ENCODE peak calls at places on chromosomes 7 and 10, in four cellular contexts. M is BJ, U is A549, X is heart left ventricle. Z is an unnamed sample.

GRCh38 chr10:86770412-86770960 is 14.1 kb downstream of the BMPR1A start:
- DNase-seq in M (no peak), U (no peak), X (no peak), Z (no peak)

GRCh38 chr10:22219308-22219707 is 1.5 kb upstream of the EBLN1 start:
- DNase-seq in M (no peak), U (no peak), X (no peak), Z (no peak)

GRCh38 chr7:66682350-66683093 is 53.8 kb downstream of the KCTD7 start:
- DNase-seq in M (no peak), U (no peak), X (no peak), Z (peak)

GRCh38 chr7:152382244-152382643 is 53.6 kb downstream of the KMT2C start:
- DNase-seq in M (no peak), U (no peak), X (no peak), Z (no peak)

GRCh38 chr7:41467596-41467995 is 235.3 kb downstream of the INHBA start:
- DNase-seq in M (no peak), U (no peak), X (no peak), Z (no peak)

GRCh38 chr10:16116404-16117304 is 256.3 kb upstream of the MINDY3 start:
- DNase-seq in M (no peak), U (peak), X (no peak), Z (no peak)

GRCh38 chr10:29925771-29926345 is 133.5 kb downstream of the JCAD start:
- DNase-seq in M (no peak), U (no peak), X (no peak), Z (no peak)

GRCh38 chr10:98272690-98273453 is 4.9 kb upstream of the LOXL4 start:
- DNase-seq in M (no peak), U (no peak), X (no peak), Z (no peak)

GRCh38 chr7:128835790-128836641 is 5.8 kb downstream of the FLNC start:
- DNase-seq in M (no peak), U (no peak), X (peak), Z (no peak)

GRCh38 chr10:5589963-5590511 is 65.3 kb downstream of the CALML3 start:
- DNase-seq in M (no peak), U (peak), X (no peak), Z (no peak)

GRCh38 chr7:55171157-55171556 is 152.3 kb downstream of the EGFR start:
- DNase-seq in M (no peak), U (no peak), X (no peak), Z (no peak)

GRCh38 chr7:80622531-80622930 is 15.9 kb upstream of the CD36 start:
- DNase-seq in M (peak), U (no peak), X (no peak), Z (no peak)

GRCh38 chr7:25894002-25894901 is 257.7 kb upstream of the NFE2L3 start:
- DNase-seq in M (no peak), U (peak), X (no peak), Z (peak)

GRCh38 chr10:111986079-111986478 is 197.5 kb downstream of the GPAM start:
- DNase-seq in M (no peak), U (no peak), X (no peak), Z (no peak)

GRCh38 chr10:12194752-12195271 is 879 bp downstream of the NUDT5 start:
- DNase-seq in M (no peak), U (peak), X (peak), Z (peak)

GRCh38 chr10:35027567-35027966 is 62.6 kb downstream of the CUL2 start:
- DNase-seq in M (peak), U (no peak), X (no peak), Z (no peak)

GRCh38 chr10:67629461-67629971 is 66.5 kb downstream of the CTNNA3 start:
- DNase-seq in M (no peak), U (no peak), X (no peak), Z (no peak)

GRCh38 chr10:13924020-13924725 is 337.4 kb downstream of the PRPF18 start:
- DNase-seq in M (peak), U (no peak), X (no peak), Z (no peak)

GRCh38 chr7:106329408-106329807 is 44.6 kb upstream of the NAMPT start:
- DNase-seq in M (no peak), U (no peak), X (no peak), Z (no peak)

GRCh38 chr10:50580260-50580891 is 43.4 kb downstream of the SGMS1 start:
- DNase-seq in M (no peak), U (no peak), X (no peak), Z (no peak)

GRCh38 chr10:14587540-14588083 is 187.1 kb downstream of the FAM107B start:
- DNase-seq in M (no peak), U (no peak), X (no peak), Z (no peak)

GRCh38 chr7:43199333-43199732 is 86.9 kb downstream of the HECW1 start:
- DNase-seq in M (no peak), U (no peak), X (no peak), Z (no peak)

GRCh38 chr10:132648871-132649528 is 111.4 kb downstream of the INPP5A start:
- DNase-seq in M (no peak), U (no peak), X (no peak), Z (no peak)

GRCh38 chr7:141461924-141462323 is 89.3 kb upstream of the AGK start:
- DNase-seq in M (no peak), U (no peak), X (no peak), Z (no peak)

GRCh38 chr7:2354173-2355078 is at the start of gene EIF3B:
- DNase-seq in M (peak), U (peak), X (peak), Z (peak)

GRCh38 chr7:138161600-138162081 is 85.4 kb downstream of the AKR1D1 start:
- DNase-seq in M (peak), U (peak), X (peak), Z (peak)

GRCh38 chr7:80859272-80859970 is 59.4 kb downstream of the SEMA3C start:
- DNase-seq in M (no peak), U (no peak), X (peak), Z (no peak)

GRCh38 chr10:106226831-106227230 is 937.7 kb downstream of the SORCS1 start:
- DNase-seq in M (no peak), U (no peak), X (no peak), Z (no peak)

GRCh38 chr7:113291058-113291457 is 172.7 kb upstream of the SMIM30 start:
- DNase-seq in M (no peak), U (no peak), X (peak), Z (no peak)

GRCh38 chr10:130141878-130142277 is 5.7 kb downstream of the GLRX3 start:
- DNase-seq in M (no peak), U (no peak), X (no peak), Z (no peak)
- H3K4me3 ChIP-seq in M (no peak), U (no peak), X (no peak), Z (no peak)

GRCh38 chr7:104790440-104790839 is 223.6 kb upstream of the KMT2E start:
- DNase-seq in M (no peak), U (no peak), X (no peak), Z (no peak)
- TF ChIP-seq CTCF in M (no peak), U (no peak), X (no peak), Z (no peak)

DNA sequence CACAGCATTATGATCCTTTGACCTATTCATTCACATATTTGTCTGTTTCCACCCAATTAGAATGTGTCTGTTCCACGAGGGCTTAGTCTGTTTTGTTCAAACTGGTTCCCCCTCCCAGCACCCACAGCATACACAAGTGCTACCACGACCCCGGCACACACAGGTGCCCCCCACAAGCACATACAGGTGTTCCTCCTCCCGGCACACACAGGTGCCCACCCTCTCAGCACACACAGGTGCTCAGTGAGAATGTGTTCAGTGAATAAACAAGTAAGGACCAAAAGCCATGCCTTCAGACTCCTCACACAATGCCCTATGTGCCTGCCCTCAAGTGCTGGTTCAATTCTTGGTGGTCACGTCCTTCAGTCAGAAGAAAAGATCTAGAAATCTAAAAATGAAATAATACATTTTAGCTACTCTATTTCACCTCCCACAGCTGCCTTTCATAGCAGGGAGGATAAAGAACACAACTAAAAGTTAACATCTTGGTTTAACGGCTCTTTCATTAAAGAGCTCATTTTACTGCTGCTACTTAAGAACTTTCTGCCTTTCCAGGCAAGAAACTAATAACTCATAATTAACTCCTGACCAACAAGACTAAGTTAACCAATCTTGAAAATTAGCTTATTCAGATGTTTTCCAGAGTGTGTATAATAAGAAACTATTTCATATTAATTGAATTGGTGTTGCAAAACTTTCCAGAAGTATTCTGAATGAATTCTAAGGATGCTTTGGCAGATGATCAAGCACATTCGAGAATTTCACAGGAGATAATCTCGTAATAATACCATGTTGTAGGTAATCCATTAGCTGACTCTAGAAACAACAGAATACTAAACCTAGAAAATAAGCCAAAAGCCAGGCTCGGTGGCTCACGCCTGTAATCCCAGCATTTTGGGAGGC is 2.3 kb downstream of the DNMBP start:
- DNase-seq in M (no peak), U (no peak), X (no peak), Z (no peak)
- H3K4me3 ChIP-seq in M (peak), U (peak), X (peak), Z (no peak)

DNA sequence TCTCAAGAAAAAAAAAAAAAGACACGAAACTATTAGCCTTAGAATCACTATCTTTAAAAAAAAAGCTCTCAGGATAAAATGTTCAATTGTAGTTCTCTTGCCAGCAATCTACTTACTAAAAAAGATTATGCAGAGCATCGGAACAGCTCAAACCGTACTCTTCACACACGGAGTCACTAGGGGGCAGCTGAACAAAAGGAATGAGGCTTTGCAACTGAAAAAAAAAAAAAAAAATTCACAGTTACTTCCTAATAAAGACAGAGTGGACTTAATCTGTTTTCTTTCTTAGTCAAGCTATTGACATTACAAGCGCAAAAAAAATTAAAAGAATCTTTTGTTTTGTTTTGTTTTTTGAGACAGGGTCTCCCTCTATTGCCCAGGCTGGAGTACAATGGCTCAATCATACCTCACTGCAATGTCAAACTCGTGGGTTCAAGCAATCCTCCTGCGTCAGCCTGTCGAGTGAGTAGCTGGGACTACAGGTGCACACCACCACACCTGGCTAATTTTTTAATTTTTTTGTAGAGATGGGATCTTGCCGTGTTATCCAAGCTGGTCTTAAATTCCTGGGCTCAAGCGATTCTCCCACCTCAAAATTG is 11.5 kb downstream of the PMS2 start:
- DNase-seq in M (no peak), U (peak), X (peak), Z (peak)
- TF ChIP-seq CTCF in M (peak), U (peak), X (peak), Z (peak)